ENCODE peak calls at places on chromosomes 3 and 15, in five cellular contexts. One of them, this sample, is unnamed.

GRCh38 chr3:29313074-29313473 is 32.2 kb downstream of the RBMS3 start:
- DNase-seq in K562: no peak
- DNase-seq in GM12878: no peak
- DNase-seq in GM23338: no peak
- DNase-seq in HepG2: no peak
- DNase-seq in this sample: no peak

GRCh38 chr15:81336568-81336967 is 12.6 kb upstream of the STARD5 start:
- DNase-seq in GM12878: no peak
- DNase-seq in GM23338: peak
- DNase-seq in K562: no peak
- DNase-seq in HepG2: peak
- DNase-seq in this sample: peak

GRCh38 chr3:157089455-157090221 is 70.3 kb downstream of the CCNL1 start:
- DNase-seq in GM12878: peak
- DNase-seq in GM23338: peak
- DNase-seq in HepG2: no peak
- DNase-seq in K562: peak
- DNase-seq in this sample: no peak

GRCh38 chr15:94119215-94119815 is 112.0 kb upstream of the MCTP2 start:
- DNase-seq in GM12878: no peak
- DNase-seq in HepG2: no peak
- DNase-seq in GM23338: peak
- DNase-seq in K562: no peak
- DNase-seq in this sample: no peak

GRCh38 chr3:168596175-168596574 is 500.5 kb upstream of the GOLIM4 start:
- DNase-seq in GM23338: no peak
- DNase-seq in K562: no peak
- DNase-seq in GM12878: no peak
- DNase-seq in HepG2: no peak
- DNase-seq in this sample: no peak

GRCh38 chr3:115095236-115095635 is 51.9 kb downstream of the ZBTB20 start:
- DNase-seq in GM23338: no peak
- DNase-seq in K562: no peak
- DNase-seq in GM12878: no peak
- DNase-seq in HepG2: no peak
- DNase-seq in this sample: no peak

GRCh38 chr3:29314727-29315088 is 33.8 kb downstream of the RBMS3 start:
- DNase-seq in GM23338: no peak
- DNase-seq in HepG2: no peak
- DNase-seq in K562: no peak
- DNase-seq in GM12878: no peak
- DNase-seq in this sample: no peak

GRCh38 chr15:93811305-93811704 is 420.1 kb upstream of the MCTP2 start:
- DNase-seq in K562: no peak
- DNase-seq in HepG2: no peak
- DNase-seq in GM23338: no peak
- DNase-seq in GM12878: no peak
- DNase-seq in this sample: no peak

GRCh38 chr15:28904023-28904422 is 18.2 kb downstream of the APBA2 start:
- DNase-seq in GM23338: no peak
- DNase-seq in HepG2: no peak
- DNase-seq in GM12878: no peak
- DNase-seq in K562: no peak
- DNase-seq in this sample: no peak

GRCh38 chr3:76970006-76970680 is 69.8 kb upstream of the ROBO2 start:
- DNase-seq in GM12878: no peak
- DNase-seq in HepG2: no peak
- DNase-seq in GM23338: peak
- DNase-seq in K562: no peak
- DNase-seq in this sample: no peak

GRCh38 chr15:40902605-40903561 is 8.6 kb downstream of the VPS18 start:
- DNase-seq in HepG2: no peak
- DNase-seq in K562: no peak
- DNase-seq in GM12878: no peak
- DNase-seq in GM23338: no peak
- DNase-seq in this sample: no peak

GRCh38 chr3:112124901-112125607 is 8.0 kb downstream of the GCSAM start:
- DNase-seq in HepG2: no peak
- DNase-seq in K562: no peak
- DNase-seq in GM12878: no peak
- DNase-seq in GM23338: no peak
- DNase-seq in this sample: no peak

GRCh38 chr15:27813139-27813538 is 286.0 kb downstream of the OCA2 start:
- DNase-seq in GM12878: no peak
- DNase-seq in K562: no peak
- DNase-seq in HepG2: no peak
- DNase-seq in GM23338: no peak
- DNase-seq in this sample: no peak

GRCh38 chr3:157175678-157176077 is 15.7 kb upstream of the CCNL1 start:
- DNase-seq in HepG2: no peak
- DNase-seq in GM23338: peak
- DNase-seq in K562: peak
- DNase-seq in GM12878: no peak
- DNase-seq in this sample: peak

GRCh38 chr3:53346514-53346913 is 829 bp downstream of the DCP1A start:
- DNase-seq in HepG2: peak
- DNase-seq in GM12878: no peak
- DNase-seq in K562: peak
- DNase-seq in GM23338: peak
- DNase-seq in this sample: peak

GRCh38 chr15:62850791-62851291 is 191.7 kb upstream of the TPM1 start:
- DNase-seq in HepG2: peak
- DNase-seq in GM12878: no peak
- DNase-seq in K562: no peak
- DNase-seq in GM23338: peak
- DNase-seq in this sample: peak

GRCh38 chr15:75215107-75216004 is 13.7 kb downstream of the C15orf39 start:
- DNase-seq in GM12878: no peak
- DNase-seq in K562: no peak
- DNase-seq in GM23338: peak
- DNase-seq in HepG2: no peak
- DNase-seq in this sample: no peak

GRCh38 chr3:110754207-110754916 is 317.3 kb upstream of the NECTIN3 start:
- DNase-seq in GM23338: no peak
- DNase-seq in HepG2: no peak
- DNase-seq in K562: no peak
- DNase-seq in GM12878: no peak
- DNase-seq in this sample: no peak

GRCh38 chr3:66823532-66823931 is 174.6 kb upstream of the KBTBD8 start:
- DNase-seq in GM23338: no peak
- DNase-seq in HepG2: no peak
- DNase-seq in GM12878: no peak
- DNase-seq in K562: no peak
- DNase-seq in this sample: no peak

GRCh38 chr3:152019516-152019915 is 146.1 kb downstream of the SUCNR1 start:
- DNase-seq in K562: no peak
- DNase-seq in GM23338: no peak
- DNase-seq in GM12878: no peak
- DNase-seq in HepG2: no peak
- DNase-seq in this sample: no peak

GRCh38 chr15:92393994-92394326 is 279 bp downstream of the ST8SIA2 start:
- DNase-seq in GM23338: peak
- DNase-seq in K562: no peak
- DNase-seq in GM12878: no peak
- DNase-seq in HepG2: no peak
- DNase-seq in this sample: no peak
- H3K4me3 ChIP-seq in GM23338: peak
- H3K4me3 ChIP-seq in K562: no peak
- H3K4me3 ChIP-seq in GM12878: no peak
- H3K4me3 ChIP-seq in HepG2: no peak
- H3K4me3 ChIP-seq in this sample: peak

DNA sequence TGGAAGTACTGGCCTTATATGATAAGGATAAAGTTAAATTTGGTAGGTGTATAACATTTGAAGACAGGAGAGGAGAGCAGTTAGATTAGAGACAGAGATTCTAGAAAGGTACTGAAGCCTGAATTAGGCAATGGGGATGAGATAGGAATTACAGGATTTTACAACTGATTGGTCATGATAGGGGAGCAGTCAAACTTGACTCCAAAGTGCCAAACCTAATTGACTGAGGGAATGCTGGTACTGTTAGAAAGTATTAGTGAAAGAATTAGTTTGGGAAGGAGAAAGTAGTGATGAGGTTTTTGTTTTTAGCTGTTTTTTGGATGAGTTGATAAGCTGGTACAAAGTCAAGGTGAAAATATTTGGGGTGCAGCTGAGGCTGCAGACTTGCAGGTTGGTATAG is 22.2 kb downstream of the TSC22D2 start:
- DNase-seq in GM23338: no peak
- DNase-seq in K562: no peak
- DNase-seq in GM12878: no peak
- DNase-seq in HepG2: no peak
- DNase-seq in this sample: no peak
- TF ChIP-seq JUNB in GM23338: no peak
- TF ChIP-seq JUNB in K562: no peak
- TF ChIP-seq JUNB in GM12878: no peak
- TF ChIP-seq JUNB in HepG2: no peak
- TF ChIP-seq JUNB in this sample: no peak

DNA sequence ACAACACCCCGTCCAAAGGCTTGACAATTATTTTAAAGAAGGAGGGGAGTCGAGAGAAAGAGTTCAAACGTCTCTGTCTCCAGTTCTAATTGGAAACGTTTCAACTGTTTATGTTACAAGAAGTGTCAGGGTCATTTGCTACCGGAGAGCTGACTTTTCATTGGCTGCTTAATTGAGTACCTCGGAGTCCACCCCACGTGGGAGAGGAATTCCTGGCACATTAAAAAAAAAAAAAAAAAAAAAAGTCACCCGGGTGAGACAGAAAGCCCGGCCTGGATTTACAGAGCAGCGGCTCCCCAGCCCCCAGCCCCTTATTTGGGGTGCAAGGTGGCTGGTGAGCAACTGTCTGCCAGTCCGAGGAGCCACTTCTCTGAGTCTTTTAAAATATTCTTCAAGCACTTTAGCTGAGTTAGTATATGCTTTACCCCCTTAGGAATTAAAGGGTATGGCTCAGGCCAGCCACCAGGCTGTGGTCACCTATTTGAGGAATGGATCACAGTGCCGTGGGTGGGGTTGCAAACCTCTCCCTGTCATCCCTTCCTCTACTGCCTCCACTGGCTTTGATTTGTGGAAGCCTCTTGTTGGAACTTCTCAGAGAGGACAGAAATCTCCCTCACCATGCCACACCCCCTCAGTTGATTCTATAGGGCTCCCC is 3.9 kb upstream of the TLE3 start:
- DNase-seq in GM23338: peak
- DNase-seq in HepG2: peak
- DNase-seq in GM12878: no peak
- DNase-seq in K562: peak
- DNase-seq in this sample: peak
- H3K4me3 ChIP-seq in GM23338: peak
- H3K4me3 ChIP-seq in HepG2: no peak
- H3K4me3 ChIP-seq in GM12878: no peak
- H3K4me3 ChIP-seq in K562: peak
- H3K4me3 ChIP-seq in this sample: peak

GRCh38 chr3:175184392-175184791 is 325.3 kb downstream of the NAALADL2 start:
- DNase-seq in K562: no peak
- DNase-seq in HepG2: no peak
- DNase-seq in GM23338: no peak
- DNase-seq in GM12878: no peak
- DNase-seq in this sample: no peak

GRCh38 chr3:175192536-175192935 is 333.4 kb downstream of the NAALADL2 start:
- DNase-seq in GM23338: no peak
- DNase-seq in HepG2: no peak
- DNase-seq in GM12878: no peak
- DNase-seq in K562: no peak
- DNase-seq in this sample: no peak

GRCh38 chr3:175185903-175186302 is 326.8 kb downstream of the NAALADL2 start:
- DNase-seq in GM23338: no peak
- DNase-seq in K562: no peak
- DNase-seq in GM12878: no peak
- DNase-seq in HepG2: no peak
- DNase-seq in this sample: no peak

GRCh38 chr3:175186511-175186910 is 327.4 kb downstream of the NAALADL2 start:
- DNase-seq in GM23338: no peak
- DNase-seq in K562: no peak
- DNase-seq in HepG2: no peak
- DNase-seq in GM12878: no peak
- DNase-seq in this sample: no peak

GRCh38 chr3:175187586-175187985 is 328.5 kb downstream of the NAALADL2 start:
- DNase-seq in HepG2: no peak
- DNase-seq in GM12878: no peak
- DNase-seq in K562: no peak
- DNase-seq in GM23338: no peak
- DNase-seq in this sample: no peak
- TF ChIP-seq JUNB in HepG2: no peak
- TF ChIP-seq JUNB in GM12878: no peak
- TF ChIP-seq JUNB in K562: no peak
- TF ChIP-seq JUNB in GM23338: no peak
- TF ChIP-seq JUNB in this sample: no peak

GRCh38 chr3:194481103-194481502 is 5.7 kb downstream of the ATP13A3 start:
- DNase-seq in GM23338: no peak
- DNase-seq in K562: no peak
- DNase-seq in HepG2: no peak
- DNase-seq in GM12878: no peak
- DNase-seq in this sample: no peak
- H3K4me3 ChIP-seq in GM23338: no peak
- H3K4me3 ChIP-seq in K562: no peak
- H3K4me3 ChIP-seq in HepG2: no peak
- H3K4me3 ChIP-seq in GM12878: peak
- H3K4me3 ChIP-seq in this sample: peak

This sample was measured in A549.